ENCODE peak calls at places on chromosomes 7 and 10, in nine cellular contexts. I is endothelial cell of umbilical vein; A is HepG2; E is foreskin fibroblast; F is CD8-positive, alpha-beta memory T cell; G is kidney; D is lung; B is H1; Y is dorsolateral prefrontal cortex. N is an unnamed sample.

GRCh38 chr7:18445916-18446520 is 49.5 kb upstream of the HDAC9 start:
- DNase-seq in D (no peak), Y (no peak), I (no peak), G (no peak), E (no peak), A (no peak), F (no peak), B (no peak), N (no peak)

GRCh38 chr7:72805526-72806494 is 22.2 kb downstream of the TYW1B start:
- DNase-seq in A (peak), E (peak), F (no peak), B (no peak), Y (no peak), G (no peak), I (no peak), D (no peak), N (no peak)

GRCh38 chr10:49037187-49037586 is 78.1 kb downstream of the VSTM4 start:
- DNase-seq in E (no peak), G (no peak), A (no peak), Y (no peak), B (no peak), F (no peak), D (no peak), I (no peak), N (no peak)

GRCh38 chr7:116316838-116317612 is 106.7 kb downstream of the TES start:
- DNase-seq in Y (peak), A (peak), F (no peak), B (no peak), G (no peak), D (peak), E (peak), I (peak), N (no peak)

GRCh38 chr10:16967000-16967865 is 150.0 kb upstream of the RSU1 start:
- DNase-seq in G (no peak), A (no peak), Y (no peak), E (peak), D (no peak), F (no peak), B (no peak), I (peak), N (no peak)

GRCh38 chr10:31121797-31122586 is 90.3 kb upstream of the ZNF438 start:
- DNase-seq in Y (no peak), F (no peak), A (no peak), E (no peak), G (no peak), I (no peak), B (no peak), D (no peak), N (no peak)

GRCh38 chr7:106618480-106618879 is 42.5 kb downstream of the CCDC71L start:
- DNase-seq in G (no peak), B (no peak), D (no peak), F (no peak), I (peak), Y (no peak), E (no peak), A (no peak), N (no peak)

GRCh38 chr7:150451097-150451793 is 815 bp downstream of the GIMAP8 start:
- DNase-seq in E (no peak), D (peak), Y (no peak), B (no peak), I (peak), G (peak), F (peak), A (no peak), N (no peak)

GRCh38 chr7:28318126-28318762 is 94.1 kb upstream of the CREB5 start:
- DNase-seq in Y (no peak), B (no peak), D (no peak), I (no peak), F (no peak), G (no peak), A (no peak), E (no peak), N (no peak)

GRCh38 chr10:78672898-78673297 is 395.9 kb upstream of the ZMIZ1 start:
- DNase-seq in E (peak), F (no peak), D (no peak), A (no peak), B (no peak), G (no peak), I (no peak), Y (no peak), N (no peak)

GRCh38 chr7:1253591-1254207 is 21.0 kb downstream of the UNCX start:
- DNase-seq in G (peak), D (no peak), F (no peak), E (no peak), Y (no peak), B (no peak), A (no peak), I (no peak), N (no peak)

GRCh38 chr10:92735938-92736337 is 46.2 kb downstream of the HHEX start:
- DNase-seq in A (no peak), F (no peak), G (no peak), Y (no peak), E (no peak), D (no peak), B (no peak), I (no peak), N (no peak)

GRCh38 chr7:139033346-139034114 is 2.3 kb downstream of the ZC3HAV1L start:
- DNase-seq in I (no peak), E (no peak), F (no peak), G (no peak), Y (no peak), D (no peak), A (no peak), B (no peak), N (no peak)

GRCh38 chr7:151246161-151247015 is 2.1 kb downstream of the SMARCD3 start:
- DNase-seq in E (no peak), I (no peak), B (peak), D (no peak), Y (no peak), G (peak), A (no peak), F (no peak), N (no peak)

GRCh38 chr10:47348138-47348651 is at the start of gene RBP3:
- DNase-seq in F (no peak), E (no peak), D (no peak), G (peak), Y (no peak), A (no peak), B (no peak), I (no peak), N (no peak)

GRCh38 chr7:68279827-68280400 is 1283.3 kb downstream of the TYW1 start:
- DNase-seq in A (no peak), G (no peak), I (no peak), E (no peak), D (no peak), Y (no peak), F (no peak), B (no peak), N (no peak)

GRCh38 chr7:112266141-112266540 is 59.6 kb downstream of the ZNF277 start:
- DNase-seq in D (no peak), A (no peak), I (no peak), G (no peak), E (no peak), F (no peak), B (no peak), Y (no peak), N (no peak)

GRCh38 chr7:119640861-119641260 is 632.1 kb upstream of the KCND2 start:
- DNase-seq in E (no peak), Y (no peak), I (no peak), D (no peak), B (no peak), A (no peak), G (no peak), F (no peak), N (no peak)

GRCh38 chr7:121041516-121042148 is 53.1 kb downstream of the CPED1 start:
- DNase-seq in D (no peak), I (peak), B (no peak), A (no peak), F (no peak), G (no peak), E (peak), Y (no peak), N (no peak)

GRCh38 chr10:113765910-113766309 is 14.4 kb downstream of the PLEKHS1 start:
- DNase-seq in G (no peak), F (no peak), Y (no peak), B (no peak), I (no peak), D (no peak), A (no peak), E (no peak), N (no peak)

GRCh38 chr7:93211228-93211818 is 14.9 kb downstream of the HEPACAM2 start:
- DNase-seq in A (no peak), B (no peak), G (no peak), F (no peak), E (no peak), Y (no peak), I (no peak), D (no peak), N (no peak)

GRCh38 chr10:112887968-112888367 is 62.1 kb upstream of the TCF7L2 start:
- DNase-seq in A (no peak), B (no peak), D (no peak), E (no peak), G (no peak), Y (no peak), F (no peak), I (no peak), N (no peak)

GRCh38 chr7:39465055-39465929 is 100.9 kb upstream of the YAE1 start:
- DNase-seq in B (peak), E (peak), A (peak), I (peak), D (no peak), F (no peak), Y (no peak), G (no peak), N (no peak)

GRCh38 chr7:7746419-7746818 is 28.0 kb upstream of the RPA3 start:
- DNase-seq in B (no peak), A (no peak), F (no peak), I (no peak), D (no peak), Y (no peak), E (no peak), G (no peak), N (no peak)

GRCh38 chr10:49220679-49221078 is 32.5 kb upstream of the TMEM273 start:
- DNase-seq in B (no peak), G (no peak), A (no peak), I (no peak), D (no peak), E (no peak), Y (no peak), F (no peak), N (no peak)

GRCh38 chr10:14513061-14513460 is 182.3 kb upstream of the FRMD4A start:
- DNase-seq in E (no peak), Y (no peak), D (no peak), B (no peak), G (no peak), I (no peak), F (no peak), A (no peak), N (no peak)

GRCh38 chr10:74460812-74461211 is 309.8 kb downstream of the ADK start:
- DNase-seq in B (no peak), G (no peak), Y (no peak), I (peak), D (no peak), E (no peak), A (no peak), F (no peak), N (no peak)

GRCh38 chr7:107865956-107866775 is 24.8 kb upstream of the DLD start:
- DNase-seq in A (no peak), D (no peak), I (peak), Y (no peak), B (no peak), F (no peak), E (no peak), G (no peak), N (no peak)

GRCh38 chr7:75879771-75880184 is 944 bp downstream of the RHBDD2 start:
- DNase-seq in F (no peak), I (peak), A (no peak), Y (no peak), G (no peak), D (no peak), E (no peak), B (no peak), N (no peak)

GRCh38 chr10:5659702-5660528 is 6.5 kb downstream of the ASB13 start:
- DNase-seq in G (peak), A (peak), D (peak), Y (no peak), B (no peak), I (no peak), E (peak), F (no peak), N (peak)

GRCh38 chr10:31508882-31509281 is 189.9 kb downstream of the ZEB1 start:
- DNase-seq in A (no peak), D (no peak), Y (no peak), E (no peak), F (no peak), B (no peak), G (no peak), I (no peak), N (no peak)

GRCh38 chr10:4947039-4947634 is 16.1 kb upstream of the AKR1C1 start:
- DNase-seq in F (no peak), G (no peak), I (no peak), E (no peak), B (no peak), D (no peak), Y (no peak), A (peak), N (no peak)

GRCh38 chr10:59047957-59048618 is 128.4 kb upstream of the PHYHIPL start:
- DNase-seq in F (no peak), Y (no peak), G (no peak), E (no peak), D (no peak), B (no peak), A (no peak), I (no peak), N (no peak)

GRCh38 chr10:5611899-5612680 is 54.3 kb downstream of the ASB13 start:
- DNase-seq in F (no peak), A (no peak), B (no peak), I (no peak), D (no peak), G (peak), E (no peak), Y (no peak), N (no peak)

GRCh38 chr10:94049911-94050310 is 56.2 kb downstream of the PLCE1 start:
- DNase-seq in G (no peak), F (no peak), A (no peak), B (no peak), E (no peak), Y (no peak), I (no peak), D (no peak), N (no peak)

GRCh38 chr7:131605280-131605878 is 49.0 kb upstream of the PODXL start:
- DNase-seq in D (no peak), F (no peak), E (no peak), I (no peak), G (no peak), B (peak), A (no peak), Y (no peak), N (no peak)

GRCh38 chr10:99784731-99785441 is 2.4 kb downstream of the ABCC2 start:
- DNase-seq in B (no peak), G (no peak), I (no peak), Y (no peak), A (peak), F (no peak), D (no peak), E (peak), N (no peak)

GRCh38 chr10:23344251-23344841 is at the start of gene C10orf67:
- DNase-seq in I (no peak), Y (peak), D (peak), B (peak), E (peak), A (no peak), G (peak), F (no peak), N (no peak)

GRCh38 chr10:23341004-23341403 is 3.6 kb downstream of the C10orf67 start:
- DNase-seq in I (no peak), B (no peak), G (no peak), F (no peak), D (no peak), E (peak), A (no peak), Y (no peak), N (no peak)

GRCh38 chr10:23342213-23342884 is 2.2 kb downstream of the C10orf67 start:
- DNase-seq in G (no peak), E (no peak), D (peak), F (no peak), Y (no peak), I (no peak), B (no peak), A (no peak), N (no peak)

GRCh38 chr10:23345861-23346260 is 1.3 kb upstream of the C10orf67 start:
- DNase-seq in B (no peak), A (peak), F (no peak), I (no peak), D (no peak), E (peak), G (no peak), Y (no peak), N (no peak)

DNA sequence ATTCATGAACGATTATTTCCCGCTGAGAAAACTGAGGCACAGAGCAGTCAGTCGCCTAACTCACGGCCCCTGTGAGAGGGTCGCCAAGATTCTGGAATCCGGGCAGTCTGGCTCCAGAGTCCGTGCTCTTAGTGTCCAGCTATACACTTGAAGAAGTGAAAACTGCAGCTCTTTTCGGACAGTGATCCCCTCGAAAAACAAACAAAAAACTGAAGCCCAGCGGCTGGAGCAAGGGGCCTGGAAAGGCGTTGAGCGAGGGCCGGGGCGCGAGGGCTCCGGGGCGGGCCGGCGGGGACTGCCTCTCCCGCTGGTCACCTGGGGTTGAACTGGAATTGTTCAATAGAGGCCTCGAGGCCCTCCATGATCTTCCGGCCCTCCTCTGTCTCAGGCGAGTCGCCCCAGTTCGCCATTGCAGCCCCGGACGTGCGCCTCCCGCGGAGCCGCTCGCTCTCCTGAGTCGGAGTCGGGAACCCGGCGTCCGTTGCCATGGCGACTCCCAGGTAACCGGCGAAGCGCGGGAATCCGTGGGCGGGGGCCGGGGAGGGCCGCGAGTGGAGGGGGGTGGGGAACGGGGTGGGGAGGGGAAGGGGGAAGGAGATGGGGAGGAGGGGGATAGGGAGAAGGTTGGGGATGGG is 889 bp downstream of the C10orf67 start:
- DNase-seq in D (peak), E (peak), G (peak), F (peak), Y (peak), I (no peak), A (no peak), B (peak), N (no peak)
- H3K4me3 ChIP-seq in D (no peak), E (peak), G (peak), F (no peak), Y (peak), I (no peak), A (no peak), B (peak), N (peak)

DNA sequence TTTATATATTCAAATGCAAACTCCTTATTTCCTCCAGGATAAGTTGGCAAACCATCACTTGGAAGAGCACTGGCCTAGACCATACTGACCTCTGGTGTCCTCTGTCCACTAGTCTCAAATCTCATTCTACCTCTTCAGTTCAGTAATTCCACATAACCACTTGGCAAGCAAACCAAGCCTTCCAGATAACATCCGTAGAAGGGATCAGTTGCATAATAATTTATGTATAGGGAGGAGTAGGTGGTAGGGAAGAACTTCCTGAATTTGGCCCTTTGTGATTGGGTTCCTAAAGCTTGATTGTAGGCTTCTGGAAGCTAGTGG is 55.0 kb downstream of the WAC start:
- DNase-seq in B (no peak), D (no peak), F (no peak), Y (no peak), I (peak), E (peak), G (no peak), A (no peak), N (no peak)
- H3K4me3 ChIP-seq in B (no peak), D (no peak), F (no peak), Y (no peak), I (no peak), E (no peak), G (no peak), A (no peak), N (no peak)

GRCh38 chr7:5695037-5695708 is 86.3 kb downstream of the RNF216 start:
- DNase-seq in E (peak), D (no peak), F (peak), G (peak), Y (peak), A (no peak), I (no peak), B (no peak), N (no peak)
- H3K4me3 ChIP-seq in E (peak), D (no peak), F (peak), G (no peak), Y (peak), A (no peak), I (no peak), B (no peak), N (peak)

DNA sequence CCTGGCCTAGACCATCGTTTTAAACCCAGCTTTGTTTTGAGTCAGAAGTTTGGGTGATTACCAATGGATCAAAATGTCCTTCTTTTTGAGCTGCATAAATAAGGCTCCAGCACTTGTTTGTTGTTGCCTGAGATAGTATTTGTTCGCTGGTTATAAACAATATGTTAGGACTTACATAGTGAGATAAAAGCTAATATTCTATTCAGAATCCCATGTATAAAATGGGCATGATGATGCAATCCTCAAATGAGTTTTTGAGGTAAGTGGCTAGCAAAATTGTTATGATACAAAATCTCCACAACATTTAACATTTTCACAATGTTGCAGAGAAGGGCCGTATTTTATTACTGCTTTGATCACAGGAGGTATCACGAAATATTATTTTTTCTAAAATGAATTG is 48.5 kb downstream of the CFAP43 start:
- DNase-seq in B (no peak), E (no peak), Y (no peak), G (no peak), D (no peak), F (no peak), A (no peak), I (no peak), N (no peak)
- H3K4me3 ChIP-seq in B (no peak), E (no peak), Y (no peak), G (no peak), D (no peak), F (no peak), A (no peak), I (no peak), N (no peak)

GRCh38 chr7:88758355-88759215 is 915 bp upstream of the ZNF804B start:
- DNase-seq in F (no peak), G (peak), B (peak), A (no peak), E (peak), I (peak), D (no peak), Y (peak), N (no peak)

GRCh38 chr7:88759956-88760515 is 536 bp downstream of the ZNF804B start:
- DNase-seq in G (no peak), I (peak), A (no peak), B (no peak), E (no peak), D (no peak), F (no peak), Y (no peak), N (no peak)

GRCh38 chr7:88761779-88762178 is 2.3 kb downstream of the ZNF804B start:
- DNase-seq in B (no peak), D (no peak), I (no peak), G (no peak), F (no peak), A (no peak), E (no peak), Y (no peak), N (no peak)

GRCh38 chr7:88757371-88757770 is 2.1 kb upstream of the ZNF804B start:
- DNase-seq in I (no peak), F (no peak), A (no peak), B (no peak), G (no peak), Y (no peak), E (no peak), D (no peak), N (no peak)

GRCh38 chr7:88759216-88759955 is at the start of gene ZNF804B:
- DNase-seq in B (peak), F (no peak), I (peak), Y (peak), A (no peak), D (no peak), E (no peak), G (peak), N (no peak)
- H3K4me3 ChIP-seq in B (peak), F (no peak), I (peak), Y (peak), A (no peak), D (no peak), E (peak), G (peak), N (peak)

GRCh38 chr7:158588085-158588877 is 658 bp upstream of the PTPRN2 start:
- DNase-seq in B (peak), G (peak), Y (no peak), A (no peak), F (no peak), E (no peak), I (no peak), D (no peak), N (no peak)
- H3K4me3 ChIP-seq in B (peak), G (no peak), Y (peak), A (no peak), F (no peak), E (no peak), I (peak), D (no peak), N (peak)

GRCh38 chr7:81457858-81458522 is 311.9 kb downstream of the HGF start:
- DNase-seq in G (no peak), D (no peak), A (no peak), B (no peak), I (peak), Y (no peak), E (peak), F (no peak), N (no peak)
- H3K4me3 ChIP-seq in G (no peak), D (no peak), A (no peak), B (no peak), I (no peak), Y (no peak), E (no peak), F (no peak), N (no peak)

GRCh38 chr7:2507208-2507916 is 12.2 kb upstream of the LFNG start:
- DNase-seq in B (no peak), G (peak), I (no peak), E (no peak), Y (no peak), F (no peak), A (no peak), D (no peak), N (no peak)
- H3K4me3 ChIP-seq in B (no peak), G (no peak), I (no peak), E (no peak), Y (no peak), F (peak), A (no peak), D (no peak), N (no peak)